ENCODE peak calls at places on chromosomes 5 and 9, in eight cellular contexts. R is foreskin keratinocyte, T is astrocyte of the spinal cord, I is spleen, D is endothelial cell, S is IMR-90, O is HFF-Myc, X is left lung. U is an unnamed sample.

GRCh38 chr5:131303537-131303936 is 39.7 kb downstream of the CDC42SE2 start:
- DNase-seq in R (no peak), T (peak), I (no peak), D (no peak), S (peak), O (no peak), X (no peak), U (peak)

GRCh38 chr5:3024976-3025375 is 273.5 kb upstream of the IRX2 start:
- DNase-seq in R (no peak), T (no peak), I (no peak), D (no peak), S (no peak), O (no peak), X (no peak), U (no peak)

GRCh38 chr5:134132372-134133212 is 18.1 kb downstream of the TCF7 start:
- DNase-seq in R (no peak), T (no peak), I (peak), D (no peak), S (no peak), O (no peak), X (no peak), U (no peak)

GRCh38 chr5:178360231-178360925 is 127.8 kb upstream of the PHYKPL start:
- DNase-seq in R (no peak), T (no peak), I (peak), D (no peak), S (no peak), O (no peak), X (no peak), U (no peak)

GRCh38 chr9:112119225-112120045 is 55.7 kb downstream of the SUSD1 start:
- DNase-seq in R (peak), T (peak), I (no peak), D (no peak), S (peak), O (no peak), X (no peak), U (no peak)

GRCh38 chr5:73861313-73861978 is 235.4 kb downstream of the ARHGEF28 start:
- DNase-seq in R (no peak), T (no peak), I (no peak), D (no peak), S (no peak), O (no peak), X (no peak), U (peak)

GRCh38 chr5:38925154-38925925 is 79.5 kb downstream of the OSMR start:
- DNase-seq in R (no peak), T (peak), I (no peak), D (no peak), S (peak), O (no peak), X (no peak), U (no peak)

GRCh38 chr9:121156263-121156731 is 45.4 kb downstream of the RAB14 start:
- DNase-seq in R (peak), T (peak), I (no peak), D (no peak), S (peak), O (peak), X (no peak), U (peak)

GRCh38 chr5:126594676-126595485 is at the start of gene ALDH7A1:
- DNase-seq in R (peak), T (peak), I (peak), D (peak), S (no peak), O (peak), X (peak), U (peak)
- TF ChIP-seq CTCF in R (peak), T (peak), I (no peak), D (no peak), S (peak), O (peak), X (no peak), U (peak)

GRCh38 chr5:172795401-172795977 is 24.5 kb upstream of the DUSP1 start:
- DNase-seq in R (no peak), T (peak), I (no peak), D (no peak), S (peak), O (peak), X (no peak), U (peak)
- TF ChIP-seq CTCF in R (no peak), T (no peak), I (no peak), D (no peak), S (peak), O (no peak), X (no peak), U (no peak)

GRCh38 chr9:86098793-86099694 is at the start of gene GOLM1:
- DNase-seq in R (no peak), T (peak), I (peak), D (peak), S (peak), O (no peak), X (peak), U (no peak)
- TF ChIP-seq CTCF in R (peak), T (peak), I (no peak), D (no peak), S (no peak), O (no peak), X (no peak), U (no peak)

GRCh38 chr5:151448038-151448985 is 909 bp downstream of the SLC36A1 start:
- DNase-seq in R (peak), T (no peak), I (no peak), D (peak), S (no peak), O (no peak), X (no peak), U (no peak)
- TF ChIP-seq CTCF in R (peak), T (peak), I (no peak), D (no peak), S (no peak), O (peak), X (no peak), U (peak)

DNA sequence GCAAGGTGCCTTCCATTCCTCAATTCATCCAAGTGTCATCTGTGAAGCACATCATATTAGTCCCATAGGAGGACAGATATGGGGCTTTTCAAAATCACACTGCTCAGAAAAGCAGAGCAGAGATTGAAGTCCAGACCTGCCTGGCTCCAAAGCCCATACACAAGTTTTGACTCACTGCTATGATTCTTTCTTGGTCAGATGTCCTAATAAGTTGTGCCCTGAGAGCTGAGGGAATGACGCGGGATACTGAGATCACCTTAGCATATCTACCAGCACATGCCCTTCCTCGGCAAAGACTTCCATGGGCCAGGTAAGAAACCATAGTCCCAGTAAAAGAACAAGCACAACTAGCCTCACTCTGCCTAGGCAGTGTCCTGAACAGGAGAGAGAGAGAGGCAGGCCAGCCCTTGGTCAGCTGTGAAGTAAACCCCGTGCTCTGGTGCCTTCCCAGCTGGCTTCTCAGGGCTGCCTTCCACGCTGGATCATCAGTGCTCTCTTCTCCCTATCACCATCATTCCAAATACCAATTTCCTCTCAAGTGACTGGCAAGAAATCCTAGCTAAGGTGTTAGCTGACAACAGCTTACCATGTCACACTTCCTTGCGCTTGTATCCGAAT is 73.3 kb downstream of the SIL1 start:
- DNase-seq in R (no peak), T (no peak), I (no peak), D (no peak), S (no peak), O (no peak), X (no peak), U (no peak)
- TF ChIP-seq CTCF in R (no peak), T (no peak), I (no peak), D (no peak), S (no peak), O (no peak), X (no peak), U (no peak)

GRCh38 chr9:6545017-6545691 is 100.4 kb downstream of the GLDC start:
- DNase-seq in R (peak), T (peak), I (no peak), D (no peak), S (peak), O (no peak), X (no peak), U (no peak)

GRCh38 chr9:6549106-6549505 is 96.4 kb downstream of the GLDC start:
- DNase-seq in R (no peak), T (no peak), I (no peak), D (no peak), S (no peak), O (no peak), X (no peak), U (no peak)

GRCh38 chr9:6552738-6553121 is 92.8 kb downstream of the GLDC start:
- DNase-seq in R (no peak), T (peak), I (no peak), D (no peak), S (peak), O (no peak), X (no peak), U (no peak)

GRCh38 chr9:6552033-6552737 is 93.3 kb downstream of the GLDC start:
- DNase-seq in R (no peak), T (peak), I (no peak), D (no peak), S (peak), O (peak), X (no peak), U (peak)

DNA sequence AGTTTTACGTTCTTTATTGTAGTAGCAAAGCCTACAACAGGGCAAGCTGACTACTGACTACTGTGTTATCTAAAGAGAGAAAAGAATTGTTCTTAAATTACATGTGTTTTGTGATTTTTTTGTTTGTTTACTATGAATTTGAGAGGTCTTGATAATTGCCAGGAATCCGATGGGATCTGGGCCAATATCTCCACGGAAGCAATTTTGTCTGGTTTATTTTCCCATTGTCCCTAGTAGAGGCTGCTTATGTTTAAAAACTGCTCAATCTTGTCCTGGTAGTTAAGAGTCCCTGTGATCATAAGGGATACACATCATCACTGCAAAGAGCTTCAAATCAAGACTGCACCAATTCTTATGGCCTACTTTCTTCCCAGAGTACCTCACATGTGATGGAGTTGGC is 94.4 kb downstream of the GLDC start:
- DNase-seq in R (no peak), T (no peak), I (no peak), D (no peak), S (no peak), O (no peak), X (no peak), U (no peak)
- TF ChIP-seq CTCF in R (no peak), T (no peak), I (no peak), D (no peak), S (no peak), O (no peak), X (no peak), U (no peak)

DNA sequence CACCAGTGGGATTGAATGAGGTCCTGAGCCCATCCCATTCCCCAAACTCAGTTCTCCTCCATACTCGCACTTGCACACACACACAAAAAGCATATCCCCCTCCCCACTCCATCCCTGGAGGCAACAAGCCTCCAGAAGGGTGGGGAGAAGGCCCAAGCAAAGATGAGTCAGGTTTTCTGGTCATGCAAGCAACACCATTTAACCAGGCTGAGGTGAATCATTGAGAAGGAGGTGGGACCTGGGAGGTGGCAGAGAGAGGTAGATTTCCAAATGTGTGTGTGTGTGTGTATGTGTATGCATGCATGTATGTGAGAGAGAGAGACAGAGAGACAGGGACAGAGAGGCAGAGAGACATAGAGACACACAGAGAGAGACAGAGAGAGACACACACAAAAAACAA is 185.2 kb upstream of the TRIM32 start:
- DNase-seq in R (peak), T (peak), I (no peak), D (no peak), S (peak), O (no peak), X (no peak), U (no peak)
- TF ChIP-seq CTCF in R (no peak), T (no peak), I (no peak), D (no peak), S (no peak), O (no peak), X (no peak), U (no peak)

GRCh38 chr5:176629317-176629852 is 949 bp downstream of the SNCB start:
- DNase-seq in R (no peak), T (no peak), I (peak), D (no peak), S (no peak), O (no peak), X (no peak), U (no peak)

GRCh38 chr5:176630681-176631222 is 277 bp downstream of the EIF4E1B start:
- DNase-seq in R (no peak), T (peak), I (no peak), D (no peak), S (no peak), O (no peak), X (no peak), U (no peak)

GRCh38 chr5:176631383-176631970 is 1.0 kb downstream of the EIF4E1B start:
- DNase-seq in R (no peak), T (no peak), I (no peak), D (no peak), S (no peak), O (no peak), X (no peak), U (no peak)

GRCh38 chr5:176628406-176629228 is 1.7 kb downstream of the SNCB start:
- DNase-seq in R (no peak), T (no peak), I (no peak), D (no peak), S (no peak), O (no peak), X (no peak), U (no peak)

DNA sequence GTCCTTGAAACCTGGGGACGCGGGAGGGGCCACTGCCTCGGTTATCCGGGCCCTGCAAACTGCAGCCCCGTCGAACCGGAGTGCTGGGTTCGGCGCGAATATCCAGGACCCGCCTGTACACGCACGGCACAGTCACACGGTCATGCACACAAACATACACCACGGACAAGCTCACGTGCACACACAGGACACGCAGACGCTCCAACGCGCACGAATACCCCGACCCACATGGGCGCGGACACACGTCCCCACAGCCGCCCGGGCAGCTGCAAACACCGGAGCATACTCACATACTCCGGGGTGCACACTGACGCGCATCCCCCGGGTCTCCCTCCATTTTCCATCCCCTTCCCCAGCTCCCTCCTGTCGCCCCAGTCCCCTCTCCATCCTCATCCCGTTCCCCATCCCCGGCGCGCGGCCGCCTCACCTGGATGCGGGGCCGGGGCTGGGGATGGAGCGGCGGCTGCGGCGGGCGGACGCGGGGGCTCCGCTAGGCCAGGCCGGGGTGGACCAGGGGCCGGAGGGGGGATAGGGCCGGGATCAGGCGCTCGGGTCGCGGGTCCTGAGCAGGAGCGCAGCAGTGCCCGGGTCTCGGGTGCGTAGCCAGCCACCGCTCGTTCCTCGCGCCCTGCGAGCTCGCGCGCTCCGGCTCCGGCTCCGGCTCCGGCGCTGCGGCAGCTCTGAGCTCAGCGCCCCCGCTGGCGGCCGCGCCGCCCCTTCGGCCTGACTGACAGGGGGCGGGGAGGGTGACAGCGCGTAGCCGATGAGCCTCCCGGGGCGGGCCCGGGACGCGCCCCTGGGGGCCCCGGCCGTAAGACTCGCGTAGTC is at the start of the genes EIF4E1B and SNCB:
- DNase-seq in R (no peak), T (peak), I (peak), D (peak), S (no peak), O (no peak), X (no peak), U (no peak)
- TF ChIP-seq CTCF in R (peak), T (no peak), I (no peak), D (no peak), S (no peak), O (no peak), X (no peak), U (no peak)

U was measured in AG09319.